ENCODE peak calls at places on chromosome 1, in four cellular contexts. B, X, K and L are unnamed samples.
A peak's percentile ranks its signal among the peaks of the same experiment; 100 is the strongest.

GRCh38 chr1:154937988-154938386 is 1.5 kb upstream of the PMVK start:
- DNase-seq in X (no peak), B (no peak), K (no peak), L (no peak)

GRCh38 chr1:36562181-36562685 is 79.5 kb upstream of the CSF3R start:
- DNase-seq in X (no peak), K (no peak), B (no peak), L (no peak)

GRCh38 chr1:44812822-44813543 is 4.7 kb downstream of the BTBD19 start:
- DNase-seq in B (no peak), X (no peak), K (no peak), L (no peak)

GRCh38 chr1:205077934-205078311 is 6.3 kb downstream of the TMEM81 start:
- DNase-seq in X (no peak), K (no peak), B (peak; percentile 46), L (no peak)

GRCh38 chr1:2258996-2259395 is 30.9 kb downstream of the SKI start:
- DNase-seq in X (no peak), K (no peak), B (no peak), L (no peak)

GRCh38 chr1:1989102-1989542 is 14.5 kb downstream of the CFAP74 start:
- DNase-seq in X (no peak), B (peak; percentile 42), K (no peak), L (no peak)

GRCh38 chr1:19738106-19738505 is 61.6 kb downstream of the TMCO4 start:
- DNase-seq in X (no peak), B (no peak), K (no peak), L (no peak)

GRCh38 chr1:156510709-156511108 is 10.1 kb upstream of the MEF2D start:
- DNase-seq in B (peak; percentile 83), X (no peak), K (peak; percentile 92), L (peak; percentile 85)

GRCh38 chr1:60034999-60035398 is 38.6 kb downstream of the C1orf87 start:
- DNase-seq in X (no peak), K (no peak), B (no peak), L (no peak)

GRCh38 chr1:93955765-93956164 is 46.5 kb upstream of the GCLM start:
- DNase-seq in B (no peak), K (no peak), X (no peak), L (no peak)

DNA sequence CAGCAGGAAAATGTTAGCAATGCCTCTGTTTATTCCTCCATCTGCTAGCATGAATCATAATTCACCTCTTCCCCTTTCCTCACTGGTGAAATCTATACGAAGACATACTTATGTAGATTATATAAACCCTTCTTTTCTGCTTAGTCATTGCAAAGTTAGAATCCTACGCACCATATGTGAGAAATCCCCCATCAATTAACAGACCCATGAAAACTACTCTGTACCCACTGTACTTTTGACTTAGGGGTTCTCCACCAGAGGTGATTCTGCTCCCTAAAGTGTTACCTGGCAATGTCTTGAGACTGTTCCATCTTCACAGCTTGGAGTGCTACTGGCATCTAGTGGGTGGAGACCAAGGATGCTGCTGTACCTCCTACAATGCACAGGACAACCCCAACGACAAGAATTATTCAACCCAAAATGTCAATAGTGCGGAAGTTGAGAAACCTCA is 49.6 kb upstream of the KCTD3 start:
- DNase-seq in K (no peak), B (peak; percentile 39), X (no peak), L (peak; percentile 46)
- TF ChIP-seq CTCF in K (no peak), B (peak; percentile 5), X (no peak), L (peak; percentile 73)

GRCh38 chr1:82795503-82796149 is 994.9 kb downstream of the ADGRL2 start:
- DNase-seq in K (no peak), B (no peak), X (no peak), L (no peak)
- TF ChIP-seq CTCF in K (no peak), B (no peak), X (no peak), L (no peak)

DNA sequence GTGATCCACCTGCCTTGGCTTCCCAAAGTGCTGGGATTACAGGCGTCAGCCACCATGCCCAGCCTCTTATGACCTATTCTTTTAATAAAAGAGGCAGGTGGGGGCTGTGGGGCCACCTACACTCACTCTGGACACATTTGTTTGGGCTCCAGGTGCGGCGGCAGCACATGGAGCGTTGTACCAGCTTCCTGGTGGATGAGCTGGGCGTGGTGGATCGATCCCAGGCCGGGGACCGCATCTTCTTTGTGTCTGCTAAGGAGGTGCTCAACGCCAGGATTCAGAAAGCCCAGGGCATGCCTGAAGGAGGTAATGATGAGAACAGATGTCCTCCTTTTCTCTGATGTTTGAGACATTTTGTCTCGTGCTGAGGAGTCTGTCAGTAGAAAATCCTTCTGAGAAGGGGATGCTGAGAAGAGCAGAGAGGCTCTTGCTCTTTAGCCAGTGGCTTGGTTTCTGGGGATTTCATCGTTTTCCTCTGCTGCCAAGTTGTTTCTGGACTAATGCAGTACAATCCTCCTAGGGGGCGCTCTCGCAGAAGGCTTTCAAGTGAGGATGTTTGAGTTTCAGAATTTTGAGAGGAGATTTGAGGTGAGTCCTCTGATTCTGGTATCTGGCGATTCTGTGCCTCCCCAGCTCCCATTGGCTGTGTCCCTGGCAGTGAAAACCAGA is 17.9 kb upstream of the MIIP start:
- DNase-seq in X (peak; percentile 61), K (no peak), B (peak; percentile 73), L (no peak)
- TF ChIP-seq CTCF in X (peak; percentile 54), K (peak; percentile 21), B (peak; percentile 67), L (peak; percentile 75)

DNA sequence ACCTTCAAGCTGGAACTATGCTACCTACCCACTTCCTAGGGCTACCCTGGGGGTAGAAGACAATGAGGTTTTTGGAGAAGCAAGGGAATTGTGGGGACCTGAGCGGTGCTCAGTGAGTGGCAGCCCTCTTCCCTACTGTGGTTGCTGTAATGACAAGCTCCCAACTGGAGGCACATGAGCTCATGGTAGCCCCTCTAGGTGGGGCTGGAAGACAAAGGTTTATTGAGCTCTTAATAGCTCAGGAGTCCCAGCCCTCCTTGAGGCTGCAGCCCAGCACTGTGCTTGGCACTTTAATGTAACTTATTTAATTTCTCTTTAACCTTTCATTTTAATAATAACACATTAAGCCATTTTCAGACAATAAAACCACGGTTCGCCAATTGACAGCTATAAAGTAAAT is 528.9 kb downstream of the OMA1 start:
- DNase-seq in B (no peak), K (no peak), X (no peak), L (no peak)
- TF ChIP-seq CTCF in B (no peak), K (no peak), X (no peak), L (no peak)

GRCh38 chr1:110007045-110007444 is 22.5 kb downstream of the AHCYL1 start:
- DNase-seq in K (no peak), B (no peak), X (no peak), L (no peak)

GRCh38 chr1:110007458-110007857 is 22.9 kb downstream of the AHCYL1 start:
- DNase-seq in K (no peak), B (no peak), X (no peak), L (no peak)

GRCh38 chr1:110008971-110009565 is 24.5 kb downstream of the AHCYL1 start:
- DNase-seq in X (no peak), K (no peak), B (no peak), L (no peak)

GRCh38 chr1:110012100-110012499 is 22.3 kb upstream of the STRIP1 start:
- DNase-seq in K (no peak), B (no peak), X (peak; percentile 39), L (no peak)

DNA sequence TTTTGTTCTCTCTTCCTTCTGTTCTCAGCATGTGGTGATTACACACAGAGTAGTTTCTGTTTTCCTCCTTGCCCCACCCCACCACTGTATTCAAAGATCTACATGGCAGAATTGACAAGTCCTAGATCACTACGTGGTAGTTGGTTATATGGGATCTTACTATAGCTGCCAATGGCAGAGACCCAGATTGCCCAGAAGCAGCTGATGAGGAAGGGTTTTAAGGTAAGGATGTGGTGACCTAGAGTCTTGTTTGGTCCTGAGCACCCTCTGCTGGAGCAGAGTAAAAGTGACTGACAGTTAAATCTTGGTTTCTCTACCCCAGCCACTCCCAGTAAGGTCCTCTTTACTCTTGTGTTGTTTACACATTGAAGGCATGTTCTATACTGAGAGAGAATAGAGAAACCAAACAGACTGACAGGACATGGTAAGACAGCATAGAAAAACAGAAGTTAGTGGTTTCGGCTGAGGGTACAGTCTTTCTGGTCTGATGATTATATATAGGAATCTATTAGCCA is 22.8 kb upstream of the STRIP1 start:
- DNase-seq in K (no peak), X (peak; percentile 73), B (peak; percentile 72), L (peak; percentile 55)
- TF ChIP-seq CTCF in K (peak; percentile 16), X (peak; percentile 54), B (peak; percentile 60), L (peak; percentile 81)

DNA sequence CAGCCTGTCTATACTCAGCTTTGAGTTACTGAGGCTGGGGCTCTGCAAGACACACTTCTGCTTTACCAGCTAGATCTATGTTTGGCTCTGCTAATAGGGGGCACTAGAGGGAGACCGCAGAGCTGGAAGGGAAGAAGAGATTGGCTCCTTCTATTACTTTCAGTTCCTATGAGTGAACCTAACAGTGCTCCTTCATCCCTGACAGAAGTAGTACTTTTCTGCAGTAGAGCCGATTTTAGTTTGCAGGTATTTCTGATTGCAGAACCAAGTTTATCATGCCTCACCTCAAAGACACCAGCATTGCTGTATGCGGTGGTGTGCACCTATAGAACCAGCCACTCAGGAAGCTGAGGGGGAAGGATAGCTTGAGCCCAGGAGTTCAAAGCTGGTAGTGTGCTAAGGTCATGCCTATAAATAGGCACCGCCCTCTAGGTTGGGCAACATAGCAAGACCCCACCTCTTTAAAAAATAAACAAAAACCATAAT is 5.7 kb upstream of the ZDHHC18 start:
- DNase-seq in K (no peak), B (no peak), X (peak; percentile 82), L (no peak)
- TF ChIP-seq CTCF in K (no peak), B (no peak), X (peak; percentile 21), L (no peak)

GRCh38 chr1:16151985-16152384 is 3.9 kb downstream of the EPHA2 start:
- DNase-seq in B (no peak), K (no peak), X (no peak), L (no peak)

GRCh38 chr1:16149702-16150488 is 6.0 kb downstream of the EPHA2 start:
- DNase-seq in K (no peak), B (no peak), X (no peak), L (no peak)

GRCh38 chr1:16150508-16150907 is 5.4 kb downstream of the EPHA2 start:
- DNase-seq in K (no peak), X (no peak), B (no peak), L (no peak)

GRCh38 chr1:16152521-16153087 is 3.3 kb downstream of the EPHA2 start:
- DNase-seq in B (no peak), K (no peak), X (no peak), L (no peak)

GRCh38 chr1:16151200-16151708 is 4.6 kb downstream of the EPHA2 start:
- DNase-seq in X (no peak), K (no peak), B (no peak), L (no peak)
- TF ChIP-seq CTCF in X (no peak), K (no peak), B (no peak), L (peak; percentile 20)

GRCh38 chr1:85746777-85747176 is 38.5 kb upstream of the ZNHIT6 start:
- DNase-seq in K (no peak), B (no peak), X (no peak), L (no peak)
- TF ChIP-seq CTCF in K (no peak), B (no peak), X (no peak), L (no peak)

DNA sequence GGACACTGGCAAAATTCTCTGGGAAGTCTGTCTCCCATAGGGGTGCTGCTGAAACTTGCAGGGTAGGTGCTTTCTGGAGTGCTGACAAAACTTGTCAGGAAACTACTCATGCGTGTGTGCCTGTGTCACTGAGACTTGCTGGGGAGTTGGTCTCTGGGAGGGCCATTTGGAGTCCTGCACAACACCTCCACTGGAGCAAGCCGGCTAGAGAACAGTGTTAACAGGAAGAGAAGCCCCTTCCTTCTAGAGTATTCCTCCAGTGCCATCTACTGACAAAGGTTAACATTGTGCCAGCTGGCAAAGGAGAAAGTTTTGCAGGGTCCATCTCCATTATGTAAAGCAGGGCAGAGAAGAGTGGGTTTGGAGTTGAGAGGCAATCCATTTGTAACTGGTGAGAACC is 30.0 kb downstream of the ZMYM4 start:
- DNase-seq in K (no peak), X (peak; percentile 54), B (peak; percentile 60), L (peak; percentile 21)
- TF ChIP-seq CTCF in K (no peak), X (peak; percentile 43), B (peak; percentile 57), L (peak; percentile 69)